ENCODE peak calls at places on chromosome 11, in nine cellular contexts. F is mammary epithelial cell; O is Panc1; N is thyroid gland; H is colonic mucosa; J is naive thymus-derived CD4-positive, alpha-beta T cell; C is pancreas; D is ovary; R is HepG2. V is an unnamed sample. For H3K4me1, the result is how much of the 10 kb centered on the place peaks cover.

GRCh38 chr11:69398529-69399492 is 82.7 kb upstream of the LINC01488 start:
- DNase-seq in O (no peak), N (peak), D (no peak), J (no peak), H (no peak), C (peak), R (no peak), F (peak), V (peak)

GRCh38 chr11:44088377-44088776 is 7.1 kb upstream of the EXT2 start:
- DNase-seq in N (no peak), R (no peak), F (no peak), O (no peak), J (no peak), C (no peak), D (no peak), H (no peak), V (no peak)

GRCh38 chr11:132093861-132094260 is 723.4 kb downstream of the NTM start:
- DNase-seq in C (no peak), D (no peak), F (no peak), R (no peak), H (no peak), O (no peak), N (no peak), J (no peak), V (no peak)

GRCh38 chr11:86511086-86511551 is 136.4 kb downstream of the CCDC81 start:
- DNase-seq in F (peak), D (no peak), H (peak), O (no peak), C (no peak), R (no peak), J (no peak), N (no peak), V (no peak)

GRCh38 chr11:70488171-70488570 is 89.8 kb downstream of the CTTN start:
- DNase-seq in D (no peak), H (no peak), R (no peak), O (no peak), N (no peak), J (no peak), C (peak), F (no peak), V (no peak)

GRCh38 chr11:6298605-6299004 is 21.7 kb downstream of the CAVIN3 start:
- DNase-seq in H (peak), F (peak), C (peak), N (peak), J (no peak), R (peak), D (no peak), O (no peak), V (no peak)

GRCh38 chr11:47445840-47446239 is 3.1 kb downstream of the RAPSN start:
- DNase-seq in O (no peak), H (no peak), F (no peak), N (no peak), C (no peak), J (no peak), R (no peak), D (no peak), V (no peak)

GRCh38 chr11:74702383-74703007 is 28.7 kb downstream of the CHRDL2 start:
- DNase-seq in F (peak), O (no peak), C (peak), R (peak), H (peak), J (peak), D (no peak), N (peak), V (peak)

GRCh38 chr11:5203366-5203765 is 2.9 kb upstream of the OR51V1 start:
- DNase-seq in R (no peak), N (no peak), O (no peak), F (no peak), D (no peak), C (no peak), J (no peak), H (no peak), V (no peak)

GRCh38 chr11:117923275-117923674 is 5.9 kb downstream of the TMPRSS13 start:
- DNase-seq in J (no peak), C (no peak), O (no peak), N (no peak), F (no peak), D (no peak), R (no peak), H (no peak), V (no peak)

GRCh38 chr11:116317212-116317611 is 455.6 kb downstream of the BUD13 start:
- DNase-seq in C (no peak), N (no peak), J (no peak), D (no peak), R (no peak), F (no peak), H (no peak), O (no peak), V (no peak)

GRCh38 chr11:32113200-32113599 is 22.3 kb downstream of the RCN1 start:
- DNase-seq in F (no peak), C (no peak), R (no peak), O (no peak), N (no peak), H (no peak), D (no peak), J (no peak), V (no peak)

GRCh38 chr11:70524096-70524922 is 126.0 kb downstream of the CTTN start:
- DNase-seq in O (no peak), R (no peak), J (no peak), F (no peak), D (no peak), C (no peak), N (no peak), H (no peak), V (no peak)

GRCh38 chr11:46718155-46719019 is 626 bp upstream of the F2 start:
- DNase-seq in H (peak), R (peak), C (no peak), D (no peak), F (no peak), N (no peak), O (no peak), J (no peak), V (no peak)

GRCh38 chr11:128872594-128872993 is 5.5 kb upstream of the KCNJ1 start:
- DNase-seq in C (no peak), H (no peak), J (no peak), N (no peak), D (no peak), F (no peak), O (no peak), R (no peak), V (no peak)

GRCh38 chr11:2450321-2451041 is 5.7 kb downstream of the KCNQ1 start:
- DNase-seq in J (no peak), D (no peak), H (no peak), F (no peak), N (no peak), O (no peak), C (no peak), R (no peak), V (no peak)

GRCh38 chr11:111063711-111064110 is 181.8 kb upstream of the POU2AF2 start:
- DNase-seq in J (no peak), O (no peak), D (no peak), F (peak), N (no peak), H (no peak), C (no peak), R (no peak), V (no peak)

GRCh38 chr11:72224587-72225410 is at the start of gene INPPL1:
- DNase-seq in D (peak), O (no peak), C (peak), J (peak), N (peak), R (no peak), H (peak), F (peak), V (no peak)

GRCh38 chr11:34653031-34653430 is 32.1 kb downstream of the EHF start:
- DNase-seq in H (no peak), D (no peak), C (no peak), R (no peak), N (no peak), J (no peak), F (no peak), O (no peak), V (no peak)
- H3K4me1 ChIP-seq in H (under half), D (under half), C (under half), R (half or more), N (under half), J (under half), F (under half), O (under half), V (under half)

DNA sequence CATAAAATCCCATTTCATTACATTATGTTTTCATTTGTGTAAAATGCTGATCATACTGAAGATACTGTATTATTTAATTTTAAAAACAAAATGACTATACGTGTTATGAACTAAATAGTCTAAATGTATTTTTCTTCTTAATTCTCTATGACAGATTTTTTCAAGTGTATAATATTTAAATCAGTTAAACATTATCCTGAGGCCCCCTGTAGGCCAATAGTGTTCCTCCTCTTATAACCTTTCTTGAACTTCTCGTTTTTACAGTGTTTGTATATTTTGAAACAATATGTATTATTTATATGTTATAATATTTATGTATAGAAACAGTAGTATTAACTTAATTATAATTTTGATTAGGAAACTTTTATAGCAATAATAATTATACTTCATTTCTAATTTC is 151.1 kb upstream of the CHORDC1 start:
- DNase-seq in J (no peak), O (no peak), N (no peak), F (no peak), H (no peak), D (no peak), C (no peak), R (no peak), V (no peak)
- H3K4me1 ChIP-seq in J (under half), O (under half), N (under half), F (under half), H (under half), D (under half), C (under half), R (under half), V (under half)

DNA sequence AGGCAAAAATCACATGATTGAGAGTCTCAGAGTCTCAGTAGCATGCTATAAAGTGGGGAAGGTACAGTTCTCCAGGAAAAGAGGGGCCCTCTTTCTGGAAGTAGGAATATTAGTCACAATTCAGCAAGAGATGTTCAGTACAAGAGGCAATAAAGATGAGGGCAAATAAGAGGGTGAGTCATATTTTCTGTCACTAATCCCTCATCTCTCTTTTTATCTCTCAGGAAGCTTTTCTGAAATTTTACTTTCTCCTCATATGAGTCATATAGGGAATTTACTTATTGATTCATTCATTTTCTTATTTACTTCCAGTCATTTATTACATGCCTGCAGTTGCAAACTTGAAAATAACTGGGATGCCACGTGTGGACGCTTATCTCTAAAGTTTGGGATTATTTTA is 3.4 kb upstream of the NXPE1 start:
- DNase-seq in C (no peak), J (no peak), N (no peak), D (no peak), O (no peak), H (no peak), F (peak), R (no peak), V (peak)
- H3K4me1 ChIP-seq in C (under half), J (under half), N (under half), D (under half), O (under half), H (under half), F (under half), R (under half), V (under half)

GRCh38 chr11:130145975-130146776 is 13.4 kb upstream of the ST14 start:
- DNase-seq in J (no peak), C (peak), H (peak), F (peak), R (peak), N (peak), D (no peak), O (no peak), V (peak)

GRCh38 chr11:130144721-130145327 is 14.8 kb upstream of the ST14 start:
- DNase-seq in H (no peak), C (no peak), O (no peak), R (peak), J (no peak), F (no peak), D (peak), N (no peak), V (no peak)

GRCh38 chr11:130148927-130149326 is 10.7 kb upstream of the ST14 start:
- DNase-seq in J (no peak), O (no peak), H (no peak), C (no peak), F (no peak), N (no peak), R (no peak), D (no peak), V (no peak)

GRCh38 chr11:130145328-130145812 is 14.2 kb upstream of the ST14 start:
- DNase-seq in N (peak), D (no peak), F (no peak), R (peak), O (no peak), J (no peak), C (no peak), H (peak), V (no peak)

DNA sequence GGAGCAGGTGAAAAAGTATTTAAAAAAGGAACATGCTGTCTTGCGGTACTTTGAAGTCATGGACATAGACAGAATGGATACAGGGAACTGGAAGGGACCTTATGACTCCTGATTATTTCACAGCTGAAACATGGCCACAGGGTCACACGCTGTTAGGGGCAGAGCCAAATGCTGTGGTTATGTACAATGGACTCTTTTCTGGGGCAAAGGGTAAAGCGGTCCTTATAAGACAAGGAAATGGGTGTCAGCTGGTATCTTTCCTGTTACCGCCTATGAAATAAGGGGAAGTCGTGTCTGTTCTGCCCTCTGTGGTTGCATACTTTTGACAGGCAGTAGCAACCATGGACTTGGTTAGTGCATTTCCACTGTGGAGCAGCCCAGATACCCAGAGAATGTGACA is 12.8 kb upstream of the ST14 start:
- DNase-seq in J (no peak), H (peak), C (peak), N (no peak), O (no peak), R (no peak), F (no peak), D (no peak), V (no peak)
- H3K4me1 ChIP-seq in J (under half), H (under half), C (under half), N (under half), O (under half), R (half or more), F (under half), D (under half), V (under half)

GRCh38 chr11:12459374-12459773 is 82.0 kb downstream of the PARVA start:
- DNase-seq in D (no peak), H (no peak), F (no peak), C (no peak), N (no peak), J (no peak), R (no peak), O (no peak), V (no peak)
- H3K4me1 ChIP-seq in D (under half), H (under half), F (under half), C (under half), N (under half), J (under half), R (under half), O (under half), V (under half)

GRCh38 chr11:34448223-34448994 is 9.7 kb downstream of the CAT start:
- DNase-seq in C (no peak), O (no peak), F (no peak), N (no peak), H (no peak), J (no peak), R (no peak), D (no peak), V (no peak)
- H3K4me1 ChIP-seq in C (under half), O (under half), F (under half), N (under half), H (under half), J (under half), R (under half), D (under half), V (under half)

GRCh38 chr11:65429724-65430405 is 7.3 kb downstream of the NEAT1 start:
- DNase-seq in F (peak), H (peak), N (peak), J (peak), C (peak), D (peak), R (no peak), O (no peak), V (peak)

GRCh38 chr11:65430406-65431217 is 8.0 kb downstream of the NEAT1 start:
- DNase-seq in D (no peak), H (no peak), N (no peak), C (no peak), R (no peak), J (peak), O (no peak), F (peak), V (no peak)

GRCh38 chr11:65428578-65429068 is 6.0 kb downstream of the NEAT1 start:
- DNase-seq in D (no peak), N (no peak), H (peak), O (no peak), C (peak), R (no peak), F (no peak), J (no peak), V (no peak)

GRCh38 chr11:65427691-65428577 is 5.3 kb downstream of the NEAT1 start:
- DNase-seq in D (no peak), J (peak), R (no peak), F (peak), C (peak), O (no peak), H (peak), N (peak), V (peak)

GRCh38 chr11:65429069-65429681 is 6.6 kb downstream of the NEAT1 start:
- DNase-seq in R (no peak), H (peak), O (no peak), J (no peak), F (peak), C (no peak), D (no peak), N (no peak), V (no peak)
- H3K4me1 ChIP-seq in R (half or more), H (under half), O (half or more), J (half or more), F (under half), C (under half), D (under half), N (under half), V (under half)